ENCODE peak calls at places on chromosome 11, in five cellular contexts. M is stimulated activated CD4-positive, alpha-beta T cell treated with anti-CD3 and anti-CD28 coated beads, Interleukin-1b, Interleukin-23, amount 100 ng/mL, for 24 hours; H is A172; T is cardiac muscle cell; C is T-helper 2 cell. Z is an unnamed sample.

GRCh38 chr11:122343247-122343646 is 227.2 kb upstream of the BLID start:
- DNase-seq in C (no peak), T (peak), H (peak), M (no peak), Z (no peak)

GRCh38 chr11:77071671-77072605 is 5.2 kb downstream of the CAPN5 start:
- DNase-seq in C (no peak), H (peak), T (no peak), M (no peak), Z (peak)

GRCh38 chr11:29318134-29318845 is 698.5 kb downstream of the KCNA4 start:
- DNase-seq in C (no peak), M (no peak), H (peak), T (no peak), Z (no peak)

GRCh38 chr11:28628412-28628811 is 520.2 kb downstream of the METTL15 start:
- DNase-seq in H (no peak), T (no peak), M (no peak), C (no peak), Z (no peak)

GRCh38 chr11:74487875-74488274 is 5.6 kb downstream of the LIPT2 start:
- DNase-seq in H (no peak), C (no peak), T (no peak), M (no peak), Z (no peak)

GRCh38 chr11:74783241-74783871 is 34.7 kb downstream of the RNF169 start:
- DNase-seq in H (peak), M (no peak), C (peak), T (peak), Z (no peak)

GRCh38 chr11:118908931-118909618 is 16.7 kb downstream of the BCL9L start:
- DNase-seq in T (peak), H (peak), C (no peak), M (no peak), Z (no peak)

GRCh38 chr11:12149672-12150225 is 39.4 kb downstream of the MICAL2 start:
- DNase-seq in H (no peak), M (peak), T (peak), C (no peak), Z (no peak)

GRCh38 chr11:130710442-130711101 is 205.7 kb downstream of the SNX19 start:
- DNase-seq in H (no peak), T (no peak), M (no peak), C (no peak), Z (no peak)

GRCh38 chr11:98772799-98773198 is 247.9 kb upstream of the CNTN5 start:
- DNase-seq in M (no peak), C (no peak), T (no peak), H (no peak), Z (no peak)

GRCh38 chr11:116353517-116353916 is 419.3 kb downstream of the BUD13 start:
- DNase-seq in M (no peak), H (no peak), T (no peak), C (no peak), Z (no peak)

GRCh38 chr11:65785329-65786007 is 1.4 kb upstream of the OVOL1 start:
- DNase-seq in H (no peak), T (no peak), M (no peak), C (no peak), Z (no peak)

GRCh38 chr11:122115520-122116343 is at the start of gene BLID:
- DNase-seq in C (no peak), T (peak), M (no peak), H (no peak), Z (no peak)

GRCh38 chr11:112128483-112129121 is 35.3 kb downstream of the IL18 start:
- DNase-seq in C (no peak), M (no peak), H (peak), T (peak), Z (no peak)

GRCh38 chr11:111632798-111633197 is 30.5 kb downstream of the SIK2 start:
- DNase-seq in H (no peak), C (no peak), M (no peak), T (no peak), Z (no peak)

GRCh38 chr11:12893787-12894672 is 115.1 kb upstream of the RASSF10 start:
- DNase-seq in C (peak), T (peak), M (peak), H (peak), Z (peak)

GRCh38 chr11:121610706-121611105 is 157.9 kb upstream of the SORL1-AS1 start:
- DNase-seq in M (no peak), H (no peak), C (no peak), T (no peak), Z (no peak)

GRCh38 chr11:90134420-90135003 is at the start of gene NAALAD2:
- DNase-seq in H (no peak), M (no peak), C (no peak), T (peak), Z (no peak)

GRCh38 chr11:115548878-115549528 is 44.8 kb upstream of the CADM1 start:
- DNase-seq in M (no peak), T (no peak), C (no peak), H (no peak), Z (no peak)

GRCh38 chr11:61834278-61835004 is 6.3 kb downstream of the FADS2 start:
- DNase-seq in H (peak), M (no peak), T (peak), C (peak), Z (peak)

GRCh38 chr11:47148903-47149535 is 27.7 kb downstream of the ARFGAP2 start:
- DNase-seq in M (no peak), C (no peak), T (peak), H (no peak), Z (no peak)

GRCh38 chr11:117618956-117619355 is 178.1 kb downstream of the DSCAML1 start:
- DNase-seq in T (peak), H (no peak), C (no peak), M (no peak), Z (no peak)

GRCh38 chr11:82458777-82459176 is 274.9 kb downstream of the FAM181B start:
- DNase-seq in C (no peak), T (no peak), M (no peak), H (no peak), Z (no peak)

GRCh38 chr11:12287009-12287373 is 90.4 kb upstream of the PARVA start:
- DNase-seq in T (peak), H (peak), M (no peak), C (no peak), Z (no peak)

GRCh38 chr11:9790703-9791102 is 126.8 kb downstream of the SWAP70 start:
- DNase-seq in M (no peak), H (no peak), C (no peak), T (no peak), Z (no peak)

GRCh38 chr11:8011981-8012444 is 24.9 kb downstream of the EIF3F start:
- DNase-seq in T (peak), H (peak), C (no peak), M (no peak), Z (no peak)

GRCh38 chr11:77071077-77071476 is 4.3 kb downstream of the CAPN5 start:
- DNase-seq in H (no peak), T (no peak), C (no peak), M (no peak), Z (no peak)

GRCh38 chr11:133934599-133935550 is 21.9 kb downstream of the IGSF9B start:
- DNase-seq in C (no peak), H (peak), M (no peak), T (peak), Z (no peak)

GRCh38 chr11:88115828-88116410 is 59.3 kb downstream of the RAB38 start:
- DNase-seq in H (no peak), M (no peak), T (no peak), C (no peak), Z (no peak)

Z was measured in NK-92 treated with Interleukin-12 subunit alpha and Interleukin-12 subunit beta, amount 100 ng/mL, for 24 hours.